ENCODE peak calls at places on chromosome 22, in seven cellular contexts. K, I, A, T, R, Z and Y are unnamed samples.
A peak's percentile ranks its signal among the peaks of the same experiment; 100 is the strongest.

GRCh38 chr22:43313497-43314474 is 29.4 kb downstream of the SCUBE1 start:
- DNase-seq in K (no peak), A (no peak), R (no peak), Z (no peak), I (no peak), T (no peak), Y (no peak)

GRCh38 chr22:46219650-46220049 is 30.4 kb downstream of the CDPF1 start:
- DNase-seq in I (no peak), A (no peak), K (no peak), T (no peak), R (no peak), Z (no peak), Y (no peak)

GRCh38 chr22:42064629-42065028 is 6.0 kb downstream of the NAGA start:
- DNase-seq in A (no peak), I (no peak), K (no peak), T (no peak), Z (no peak), R (no peak), Y (no peak)

GRCh38 chr22:39212721-39213376 is 31.9 kb downstream of the PDGFB start:
- DNase-seq in I (no peak), K (no peak), Z (no peak), T (no peak), A (no peak), R (no peak), Y (no peak)

GRCh38 chr22:47225080-47225930 is 462.9 kb downstream of the TBC1D22A start:
- DNase-seq in Z (no peak), K (no peak), A (no peak), I (no peak), R (no peak), T (no peak), Y (no peak)

GRCh38 chr22:20396639-20397038 is 2.7 kb downstream of the ZNF74 start:
- DNase-seq in I (no peak), A (no peak), Z (no peak), R (no peak), K (no peak), T (peak; percentile 42), Y (no peak)

GRCh38 chr22:19127329-19128008 is 3.6 kb upstream of the TSSK2 start:
- DNase-seq in T (no peak), A (no peak), Z (no peak), I (no peak), R (no peak), K (no peak), Y (no peak)

GRCh38 chr22:19962246-19962908 is 20.8 kb upstream of the TXNRD2 start:
- DNase-seq in I (peak; percentile 63), A (no peak), R (no peak), Z (peak; percentile 28), K (peak; percentile 81), T (peak; percentile 68), Y (peak; percentile 43)

GRCh38 chr22:46193898-46194310 is 43.6 kb downstream of the PPARA start:
- DNase-seq in I (no peak), T (no peak), R (no peak), Z (no peak), A (no peak), K (no peak), Y (no peak)

GRCh38 chr22:27720860-27721259 is 80.7 kb downstream of the MN1 start:
- DNase-seq in K (no peak), A (no peak), I (no peak), Z (no peak), R (peak; percentile 69), T (no peak), Y (no peak)

GRCh38 chr22:37103696-37104452 is 5.6 kb downstream of the TMPRSS6 start:
- DNase-seq in K (no peak), R (no peak), T (no peak), A (no peak), Z (no peak), I (no peak), Y (no peak)

GRCh38 chr22:19844423-19845368 is 10.0 kb downstream of the GNB1L start:
- DNase-seq in I (no peak), A (no peak), T (peak; percentile 33), Z (no peak), R (peak; percentile 19), K (peak; percentile 57), Y (no peak)

GRCh38 chr22:43992331-43992821 is 31.7 kb upstream of the PARVB start:
- DNase-seq in I (no peak), T (peak; percentile 6), A (no peak), K (no peak), Z (no peak), R (no peak), Y (no peak)

GRCh38 chr22:27801197-27801615 is 350 bp downstream of the MN1 start:
- DNase-seq in R (no peak), Z (peak; percentile 4), I (no peak), K (no peak), T (no peak), A (no peak), Y (peak; percentile 29)

GRCh38 chr22:17477401-17477833 is 85.9 kb upstream of the SLC25A18 start:
- DNase-seq in Z (no peak), K (no peak), T (no peak), I (no peak), R (no peak), A (no peak), Y (no peak)

GRCh38 chr22:20219667-20220628 is 48.2 kb downstream of the RTN4R start:
- DNase-seq in A (no peak), R (no peak), I (no peak), K (no peak), Z (no peak), T (no peak), Y (no peak)

GRCh38 chr22:48405741-48406140 is 1421.9 kb downstream of the BRD1 start:
- DNase-seq in I (no peak), A (no peak), T (no peak), K (no peak), R (no peak), Z (no peak), Y (no peak)

GRCh38 chr22:44848296-44848741 is 95.9 kb downstream of the ARHGAP8 start:
- DNase-seq in Z (no peak), R (no peak), I (no peak), A (no peak), T (no peak), K (no peak), Y (no peak)

GRCh38 chr22:43883012-43883661 is 8.7 kb downstream of the PNPLA5 start:
- DNase-seq in R (peak; percentile 3), T (peak; percentile 71), K (no peak), I (peak; percentile 19), A (peak; percentile 32), Z (peak; percentile 23), Y (no peak)

GRCh38 chr22:30506507-30506968 is 1.0 kb upstream of the SEC14L4 start:
- DNase-seq in T (no peak), A (no peak), K (no peak), R (no peak), I (no peak), Z (no peak), Y (no peak)